ENCODE peak calls at places on chromosomes 5 and 9, in four cellular contexts. I is IMR-90, L is K562, R is H1. Z is an unnamed sample.

GRCh38 chr5:173642895-173643481 is 26.5 kb upstream of the BOD1 start:
- DNase-seq in I (no peak), L (no peak), R (no peak), Z (no peak)

GRCh38 chr9:4425358-4426045 is 64.8 kb upstream of the SLC1A1 start:
- DNase-seq in I (no peak), R (no peak), L (no peak), Z (no peak)

GRCh38 chr9:136011703-136012496 is 50.7 kb upstream of the UBAC1 start:
- DNase-seq in L (no peak), R (no peak), I (peak; percentile 59), Z (no peak)

GRCh38 chr9:99018653-99019052 is 74.9 kb downstream of the COL15A1 start:
- DNase-seq in L (no peak), R (no peak), I (no peak), Z (no peak)

GRCh38 chr9:79477955-79478751 is 93.6 kb upstream of the TLE4 start:
- DNase-seq in L (no peak), R (no peak), I (peak; percentile 29), Z (no peak)

GRCh38 chr9:121613009-121613766 is 38.2 kb upstream of the DAB2IP start:
- DNase-seq in R (no peak), I (no peak), L (no peak), Z (no peak)

GRCh38 chr9:75532651-75533050 is 357.8 kb upstream of the PCSK5 start:
- DNase-seq in I (no peak), R (no peak), L (no peak), Z (no peak)

GRCh38 chr9:129633207-129633606 is 7.2 kb downstream of the NTMT1 start:
- DNase-seq in R (no peak), L (no peak), I (no peak), Z (no peak)

GRCh38 chr9:92748233-92748497 is 16.5 kb downstream of the BICD2 start:
- DNase-seq in I (no peak), L (no peak), R (no peak), Z (no peak)

GRCh38 chr9:123059472-123060220 is 26.2 kb downstream of the GPR21 start:
- DNase-seq in L (no peak), I (no peak), R (no peak), Z (no peak)

GRCh38 chr9:22241024-22241423 is 205.6 kb upstream of the DMRTA1 start:
- DNase-seq in R (no peak), L (no peak), I (no peak), Z (no peak)

GRCh38 chr5:90640484-90641059 is 82.0 kb downstream of the ADGRV1 start:
- DNase-seq in L (no peak), R (no peak), I (no peak), Z (peak; percentile 79)

GRCh38 chr5:424259-425110 is 18.5 kb upstream of the EXOC3 start:
- DNase-seq in I (peak; percentile 31), R (no peak), L (no peak), Z (peak; percentile 82)

GRCh38 chr5:93092349-93093105 is 488.5 kb downstream of the NR2F1-AS1 start:
- DNase-seq in I (peak; percentile 47), R (no peak), L (no peak), Z (no peak)

GRCh38 chr9:97809666-97810344 is 43.2 kb upstream of the FOXE1 start:
- DNase-seq in L (no peak), R (no peak), I (no peak), Z (no peak)

GRCh38 chr9:4499917-4500316 is 9.6 kb downstream of the SLC1A1 start:
- DNase-seq in L (no peak), R (no peak), I (no peak), Z (no peak)

GRCh38 chr5:527646-528591 is 3.7 kb upstream of the SLC9A3 start:
- DNase-seq in L (no peak), I (no peak), R (no peak), Z (no peak)

GRCh38 chr5:178376906-178377582 is 144.4 kb upstream of the PHYKPL start:
- DNase-seq in L (no peak), R (no peak), I (peak; percentile 18), Z (no peak)

GRCh38 chr5:33892419-33893151 is 795 bp upstream of the ADAMTS12 start:
- DNase-seq in R (no peak), I (peak; percentile 94), L (no peak), Z (no peak)

GRCh38 chr5:30239331-30240022 is 954.0 kb upstream of the CDH6 start:
- DNase-seq in L (no peak), I (no peak), R (no peak), Z (no peak)

GRCh38 chr5:169649486-169649885 is 12.4 kb downstream of the DOCK2 start:
- DNase-seq in L (no peak), I (no peak), R (no peak), Z (no peak)

GRCh38 chr5:139650031-139650688 is 2.0 kb downstream of the CXXC5 start:
- DNase-seq in L (peak; percentile 40), R (no peak), I (no peak), Z (no peak)

GRCh38 chr9:5592904-5593303 is 36.0 kb upstream of the RIC1 start:
- DNase-seq in I (no peak), L (no peak), R (no peak), Z (no peak)

GRCh38 chr9:68726489-68726888 is 21.4 kb downstream of the PIP5K1B start:
- DNase-seq in L (no peak), R (no peak), I (no peak), Z (no peak)

GRCh38 chr9:13904746-13905145 is 409.2 kb downstream of the NFIB start:
- DNase-seq in R (no peak), L (no peak), I (no peak), Z (no peak)

GRCh38 chr9:23821400-23822181 is 4.4 kb downstream of the ELAVL2 start:
- DNase-seq in R (no peak), L (no peak), I (no peak), Z (no peak)

GRCh38 chr5:171630047-171630669 is 155.5 kb upstream of the SMIM23 start:
- DNase-seq in L (peak; percentile 31), R (no peak), I (peak; percentile 52), Z (no peak)

GRCh38 chr5:117131048-117131679 is 556.5 kb upstream of the SEMA6A start:
- DNase-seq in R (no peak), I (no peak), L (no peak), Z (peak; percentile 61)

GRCh38 chr9:13758876-13759275 is 479.4 kb upstream of the MPDZ start:
- DNase-seq in I (no peak), R (no peak), L (no peak), Z (no peak)

GRCh38 chr9:124078641-124079040 is 67.1 kb downstream of the LHX2 start:
- DNase-seq in L (no peak), R (no peak), I (peak; percentile 48), Z (no peak)

GRCh38 chr9:81833563-81834345 is 94.5 kb upstream of the SPATA31D4 start:
- DNase-seq in L (no peak), R (no peak), I (peak; percentile 66), Z (no peak)

DNA sequence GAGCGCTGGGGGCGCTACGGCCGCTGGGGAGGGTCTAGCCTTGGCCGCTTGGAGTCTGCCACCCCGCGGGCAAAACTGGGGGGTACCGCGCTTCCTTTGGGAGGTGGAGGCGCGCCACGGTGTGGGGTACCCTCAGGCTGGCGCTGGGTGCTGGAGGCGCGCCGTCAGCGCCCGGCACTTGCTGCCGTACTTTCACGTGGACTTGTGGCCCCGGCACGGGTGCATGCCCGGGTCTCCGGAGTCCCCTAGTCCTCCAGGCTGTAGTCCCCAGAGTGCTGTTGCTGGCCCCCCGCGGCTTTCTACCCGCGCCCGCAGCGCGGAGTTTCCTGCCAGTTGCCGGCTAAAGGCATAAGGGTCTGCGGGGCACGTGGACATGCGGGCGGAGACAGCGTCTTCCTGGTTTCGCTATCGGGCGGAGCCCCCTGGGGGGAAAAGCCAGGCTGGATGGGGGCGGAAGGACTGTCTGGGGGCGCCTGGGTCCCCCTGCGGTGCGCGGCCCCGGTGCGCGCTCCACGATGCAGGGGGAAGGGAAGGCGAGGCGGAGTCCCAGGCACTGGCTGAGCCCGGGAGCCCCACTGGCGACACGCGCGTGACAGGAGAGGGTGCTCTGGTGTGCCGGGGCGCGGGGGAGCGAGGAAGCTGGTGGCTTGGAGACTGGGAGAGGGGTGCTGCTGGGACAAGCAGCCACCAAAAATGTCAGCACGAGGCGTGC is 666 bp downstream of the PPARGC1B start:
- DNase-seq in L (peak; percentile 74), R (no peak), I (no peak), Z (no peak)
- TF ChIP-seq CHD1 in L (no peak), R (no peak), I (no peak), Z (no peak)

GRCh38 chr5:40106847-40107246 is 572.9 kb upstream of the PTGER4 start:
- DNase-seq in L (no peak), I (no peak), R (no peak), Z (no peak)
- TF ChIP-seq CHD1 in L (no peak), I (no peak), R (no peak), Z (no peak)

GRCh38 chr5:158234323-158235158 is 375.6 kb upstream of the CLINT1 start:
- DNase-seq in L (no peak), R (no peak), I (no peak), Z (no peak)
- TF ChIP-seq CHD1 in L (no peak), R (no peak), I (no peak), Z (no peak)

GRCh38 chr9:130988905-130989304 is 20.1 kb upstream of the LAMC3 start:
- DNase-seq in L (peak; percentile 72), I (no peak), R (no peak), Z (no peak)
- TF ChIP-seq CHD1 in L (no peak), I (no peak), R (no peak), Z (no peak)

GRCh38 chr5:39566891-39567290 is 142.1 kb upstream of the DAB2 start:
- DNase-seq in I (no peak), R (no peak), L (no peak), Z (no peak)

GRCh38 chr5:39569857-39570256 is 145.1 kb upstream of the DAB2 start:
- DNase-seq in R (no peak), L (no peak), I (no peak), Z (no peak)

DNA sequence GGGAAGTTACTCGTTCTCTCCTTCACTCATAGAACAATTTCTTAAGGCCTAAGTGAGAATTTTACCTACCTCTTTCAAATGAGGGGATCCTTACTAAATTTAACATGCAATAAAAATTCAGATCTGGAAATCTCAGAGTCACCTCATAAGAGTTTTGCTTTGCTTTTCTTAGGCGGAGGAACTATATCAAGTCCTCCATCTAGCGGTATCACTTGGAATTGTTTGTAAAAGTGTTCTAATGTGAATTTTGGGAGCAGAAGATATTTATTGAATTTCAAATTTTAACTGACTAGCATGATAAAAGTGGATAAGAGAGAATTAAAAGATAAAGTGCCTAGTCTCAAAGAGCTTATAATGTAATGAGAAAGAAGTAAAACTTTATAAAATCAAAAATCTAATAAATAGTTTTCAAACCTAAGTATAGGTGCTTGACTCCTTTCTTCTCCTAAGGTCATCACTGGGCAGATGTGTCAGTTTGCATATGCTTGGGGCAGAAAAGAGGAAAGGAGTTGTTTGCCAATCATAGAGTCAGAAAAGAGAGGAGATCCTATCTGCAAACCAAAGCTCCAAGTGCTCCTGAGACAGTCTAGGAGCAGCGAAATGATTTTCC is 145.7 kb upstream of the DAB2 start:
- DNase-seq in I (peak; percentile 61), R (no peak), L (peak; percentile 23), Z (no peak)
- TF ChIP-seq CHD1 in I (no peak), R (no peak), L (no peak), Z (no peak)

GRCh38 chr5:45779874-45780671 is 83.9 kb upstream of the HCN1 start:
- DNase-seq in I (no peak), L (no peak), R (no peak), Z (no peak)

GRCh38 chr5:45772402-45772801 is 76.2 kb upstream of the HCN1 start:
- DNase-seq in R (no peak), I (no peak), L (no peak), Z (no peak)

DNA sequence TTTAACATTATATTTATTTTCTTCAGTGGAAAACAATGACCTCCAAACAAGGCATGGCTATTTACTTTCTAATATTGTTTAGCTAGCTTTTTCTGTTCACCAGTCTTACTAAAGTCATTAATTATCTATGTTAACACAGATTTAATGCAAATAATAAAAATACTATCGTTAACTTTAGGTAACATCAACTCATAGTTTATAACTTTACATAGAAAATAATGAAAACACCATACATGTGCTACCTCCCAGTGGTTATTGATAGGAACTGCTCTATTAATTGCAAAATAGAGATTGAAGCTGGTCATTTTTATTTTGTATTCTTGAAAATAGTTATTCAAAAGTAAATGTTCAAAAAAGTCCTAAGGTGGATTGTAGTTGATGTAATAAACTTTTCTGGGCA is 78.3 kb upstream of the HCN1 start:
- DNase-seq in R (no peak), I (no peak), L (no peak), Z (no peak)
- TF ChIP-seq CHD1 in R (no peak), I (no peak), L (no peak), Z (no peak)

Z was measured in GM12878.